ENCODE peak calls at places on chromosomes 4 and X, in eight cellular contexts. O is stimulated activated CD8-positive, alpha-beta memory T cell treated with anti-CD3 and anti-CD28 coated beads, Interleukin-7, amount 100 ng/mL, for 1 hour; A is HFFc6; D is naive B cell; G is NCI-H1092 treated with DMSO at 0.1 percent for 48 hours; R is stimulated activated CD4-positive, alpha-beta T cell treated with anti-CD3 and anti-CD28 coated beads, Interleukin-15, amount 100 ng/mL, for 1 hour; I is activated naive CD4-positive, alpha-beta T cell treated with anti-CD3 and anti-CD28 coated beads, Interleukin-2, amount 10 ng/mL, durations not matched to agents 7 days and 5 days; T is substantia nigra. U is an unnamed sample.

GRCh38 chr4:119663160-119663788 is 34.7 kb upstream of the PDE5A start:
- DNase-seq in O (no peak), D (no peak), T (no peak), G (no peak), I (no peak), R (no peak), A (no peak), U (no peak)

GRCh38 chr4:174284181-174284886 is 623 bp downstream of the CEP44 start:
- DNase-seq in T (no peak), G (peak), R (no peak), O (no peak), A (peak), D (no peak), I (no peak), U (peak)

GRCh38 chr4:163251204-163251603 is 81.2 kb downstream of the NPY1R start:
- DNase-seq in R (no peak), G (no peak), A (no peak), T (no peak), I (no peak), O (no peak), D (no peak), U (no peak)

GRCh38 chr4:184286346-184286745 is 68.7 kb upstream of the ENPP6 start:
- DNase-seq in A (no peak), O (no peak), R (no peak), T (no peak), D (no peak), I (no peak), G (no peak), U (no peak)

GRCh38 chr4:88737304-88738015 is 39.8 kb upstream of the NAP1L5 start:
- DNase-seq in I (peak), G (no peak), D (peak), R (no peak), A (no peak), O (no peak), T (no peak), U (no peak)

GRCh38 chr4:69757464-69757863 is 3.0 kb downstream of the SULT1B1 start:
- DNase-seq in O (no peak), T (no peak), A (no peak), R (no peak), I (no peak), D (no peak), G (no peak), U (no peak)

GRCh38 chrX:43753637-43754036 is 97.5 kb downstream of the MAOA start:
- DNase-seq in G (no peak), R (no peak), I (no peak), D (no peak), A (no peak), T (no peak), O (no peak), U (no peak)

GRCh38 chrX:55489315-55490009 is at the start of gene USP51:
- DNase-seq in R (no peak), G (no peak), A (no peak), O (no peak), I (peak), D (peak), T (peak), U (peak)

GRCh38 chrX:65744965-65745364 is 77.5 kb downstream of the MSN start:
- DNase-seq in T (no peak), R (no peak), A (no peak), I (no peak), D (no peak), O (no peak), G (no peak), U (no peak)

GRCh38 chr4:169070071-169070894 is 60.2 kb upstream of the CBR4 start:
- DNase-seq in A (peak), R (no peak), T (no peak), O (no peak), D (no peak), G (peak), I (no peak), U (peak)

GRCh38 chr4:118676128-118676527 is 9.1 kb upstream of the METTL14 start:
- DNase-seq in T (no peak), A (no peak), D (no peak), G (no peak), O (no peak), I (no peak), R (no peak), U (no peak)

GRCh38 chr4:33025236-33025635 is 2305.1 kb downstream of the PCDH7 start:
- DNase-seq in G (no peak), T (no peak), I (no peak), D (no peak), O (no peak), A (no peak), R (no peak), U (no peak)

GRCh38 chrX:155899366-155899765 is 18.2 kb downstream of the VAMP7 start:
- DNase-seq in A (no peak), I (no peak), G (no peak), D (no peak), O (no peak), T (no peak), R (no peak), U (no peak)

GRCh38 chr4:145531193-145531592 is 49.5 kb downstream of the SMAD1 start:
- DNase-seq in G (no peak), A (no peak), I (no peak), D (no peak), R (no peak), T (peak), O (no peak), U (no peak)

GRCh38 chrX:134948333-134949241 is 42.2 kb upstream of the SMIM10 start:
- DNase-seq in R (no peak), T (no peak), G (no peak), I (no peak), D (no peak), A (peak), O (no peak), U (peak)

GRCh38 chr4:180618396-180618795 is 1624.8 kb upstream of the TENM3 start:
- DNase-seq in G (no peak), R (no peak), I (no peak), D (no peak), A (no peak), O (no peak), T (no peak), U (no peak)

GRCh38 chr4:184066584-184067300 is 150.9 kb downstream of the ENPP6 start:
- DNase-seq in G (no peak), I (no peak), O (no peak), T (no peak), D (no peak), R (no peak), A (no peak), U (no peak)

GRCh38 chrX:106902684-106903083 is 457 bp downstream of the RIPPLY1 start:
- DNase-seq in G (no peak), D (no peak), T (no peak), I (no peak), O (no peak), A (no peak), R (no peak), U (no peak)

GRCh38 chr4:3256230-3257124 is 7.5 kb downstream of the MSANTD1 start:
- DNase-seq in O (no peak), A (no peak), I (peak), R (no peak), G (no peak), T (no peak), D (no peak), U (no peak)

U was measured in brain microvascular endothelial cell.